ENCODE peak calls at places on chromosomes 6 and 20, in nine cellular contexts. U, R, S, N, X, G, Q, W and V are unnamed samples.

GRCh38 chr6:15194453-15194852 is 51.4 kb upstream of the JARID2 start:
- DNase-seq in U (no peak), R (no peak), S (no peak), N (no peak), X (no peak), G (no peak), Q (no peak), W (no peak), V (no peak)

GRCh38 chr6:158471339-158471738 is 88.6 kb upstream of the TMEM181 start:
- DNase-seq in U (no peak), R (no peak), S (no peak), N (no peak), X (no peak), G (no peak), Q (no peak), W (no peak), V (no peak)

GRCh38 chr6:136230219-136230980 is 19.7 kb downstream of the MTFR2 start:
- DNase-seq in U (no peak), R (peak), S (no peak), N (no peak), X (no peak), G (no peak), Q (no peak), W (no peak), V (no peak)

GRCh38 chr6:163585932-163586437 is 171.5 kb downstream of the QKI start:
- DNase-seq in U (peak), R (peak), S (no peak), N (no peak), X (no peak), G (no peak), Q (peak), W (peak), V (no peak)

GRCh38 chr6:118578617-118579016 is 30.5 kb downstream of the PLN start:
- DNase-seq in U (no peak), R (no peak), S (no peak), N (no peak), X (no peak), G (no peak), Q (no peak), W (no peak), V (no peak)

GRCh38 chr20:31642837-31643236 is 5.1 kb downstream of the COX4I2 start:
- DNase-seq in U (no peak), R (no peak), S (no peak), N (no peak), X (no peak), G (no peak), Q (no peak), W (no peak), V (no peak)

GRCh38 chr6:159929819-159930218 is 39.0 kb downstream of the MAS1 start:
- DNase-seq in U (no peak), R (no peak), S (no peak), N (peak), X (peak), G (no peak), Q (no peak), W (peak), V (peak)

GRCh38 chr6:154157082-154157481 is 118.0 kb downstream of the OPRM1 start:
- DNase-seq in U (no peak), R (no peak), S (no peak), N (no peak), X (no peak), G (peak), Q (no peak), W (no peak), V (peak)

GRCh38 chr6:135087803-135088202 is 33.2 kb upstream of the HBS1L start:
- DNase-seq in U (no peak), R (no peak), S (no peak), N (peak), X (no peak), G (no peak), Q (no peak), W (no peak), V (no peak)

GRCh38 chr20:52349806-52350205 is 158.2 kb upstream of the ZFP64 start:
- DNase-seq in U (no peak), R (no peak), S (no peak), N (no peak), X (no peak), G (no peak), Q (no peak), W (no peak), V (peak)

GRCh38 chr6:36131517-36132220 is 1.4 kb downstream of the MAPK13 start:
- DNase-seq in U (peak), R (peak), S (peak), N (no peak), X (no peak), G (peak), Q (peak), W (peak), V (peak)

GRCh38 chr20:1225729-1226313 is at the start of gene RAD21L1:
- DNase-seq in U (peak), R (peak), S (peak), N (peak), X (peak), G (peak), Q (peak), W (peak), V (peak)

GRCh38 chr20:55582498-55582897 is 422.8 kb downstream of the CBLN4 start:
- DNase-seq in U (no peak), R (no peak), S (no peak), N (no peak), X (no peak), G (no peak), Q (no peak), W (no peak), V (no peak)

GRCh38 chr6:35494161-35494563 is 2.7 kb downstream of the TEAD3 start:
- DNase-seq in U (no peak), R (peak), S (no peak), N (no peak), X (no peak), G (no peak), Q (no peak), W (no peak), V (peak)

GRCh38 chr6:24522090-24522820 is 27.5 kb downstream of the ALDH5A1 start:
- DNase-seq in U (no peak), R (no peak), S (no peak), N (no peak), X (no peak), G (peak), Q (no peak), W (no peak), V (no peak)

GRCh38 chr20:58245181-58245891 is 16.9 kb upstream of the ANKRD60 start:
- DNase-seq in U (no peak), R (no peak), S (no peak), N (no peak), X (no peak), G (no peak), Q (no peak), W (no peak), V (no peak)

GRCh38 chr6:17101422-17102257 is at the start of gene STMND1:
- DNase-seq in U (peak), R (peak), S (peak), N (no peak), X (no peak), G (peak), Q (peak), W (peak), V (peak)